ENCODE peak calls at places on chromosomes 13 and 19, in eight cellular contexts. K is glutamatergic neuron, S is tibial nerve, L is ovary, Z is fibroblast of lung, Q is progenitor cell of endocrine pancreas, I is choroid plexus epithelial cell, M is HFF-Myc. T is an unnamed sample.

GRCh38 chr13:35393886-35394285 is 82.6 kb downstream of the MAB21L1 start:
- DNase-seq in S (no peak), I (no peak), L (no peak), K (no peak), Z (no peak), M (no peak), Q (no peak), T (no peak)

GRCh38 chr13:77002590-77003190 is 10.8 kb downstream of the CLN5 start:
- DNase-seq in Q (no peak), I (peak), M (peak), K (no peak), Z (peak), L (no peak), S (no peak), T (no peak)

GRCh38 chr13:113291997-113292862 is 4.8 kb upstream of the LAMP1 start:
- DNase-seq in K (no peak), M (no peak), I (peak), S (no peak), Q (no peak), L (peak), Z (peak), T (no peak)

GRCh38 chr19:11191934-11192333 is 5.4 kb downstream of the KANK2 start:
- DNase-seq in M (no peak), K (no peak), L (no peak), S (no peak), I (no peak), Z (no peak), Q (no peak), T (no peak)

GRCh38 chr13:37715606-37716015 is 117.0 kb upstream of the POSTN start:
- DNase-seq in M (no peak), L (no peak), Q (no peak), S (no peak), I (peak), Z (peak), K (no peak), T (no peak)

GRCh38 chr13:46484561-46484960 is 68.4 kb upstream of the LRCH1 start:
- DNase-seq in I (peak), M (no peak), Q (no peak), Z (no peak), L (no peak), S (no peak), K (no peak), T (no peak)

GRCh38 chr13:95360464-95361097 is 59.3 kb upstream of the ABCC4 start:
- DNase-seq in L (no peak), I (no peak), Q (no peak), Z (peak), K (no peak), S (no peak), M (no peak), T (no peak)

GRCh38 chr13:45518525-45519235 is 53.9 kb downstream of the COG3 start:
- DNase-seq in Z (peak), S (no peak), I (peak), Q (no peak), K (no peak), M (no peak), L (no peak), T (no peak)

GRCh38 chr19:6026390-6026897 is 48.5 kb upstream of the RANBP3 start:
- DNase-seq in M (no peak), K (no peak), I (no peak), S (no peak), Z (no peak), L (no peak), Q (no peak), T (no peak)

GRCh38 chr19:36508325-36508724 is 19.0 kb upstream of the ZNF566 start:
- DNase-seq in S (no peak), L (no peak), Z (no peak), M (no peak), Q (no peak), K (no peak), I (no peak), T (no peak)

GRCh38 chr13:25766576-25766975 is 285.2 kb downstream of the SHISA2 start:
- DNase-seq in Q (no peak), I (no peak), Z (no peak), M (no peak), K (no peak), L (no peak), S (no peak), T (no peak)

GRCh38 chr13:85565652-85566051 is 233.6 kb downstream of the SLITRK6 start:
- DNase-seq in M (no peak), Q (no peak), K (no peak), Z (no peak), L (no peak), S (no peak), I (peak), T (no peak)

GRCh38 chr13:58583961-58584360 is 952.4 kb downstream of the PCDH17 start:
- DNase-seq in K (no peak), M (no peak), Z (peak), I (peak), L (no peak), S (no peak), Q (no peak), T (no peak)

GRCh38 chr13:30133976-30134375 is 173.4 kb downstream of the KATNAL1 start:
- DNase-seq in I (no peak), Q (no peak), S (no peak), K (no peak), M (no peak), L (no peak), Z (no peak), T (no peak)

GRCh38 chr19:8938576-8938975 is 71.6 kb downstream of the MUC16 start:
- DNase-seq in L (no peak), S (no peak), I (no peak), Q (no peak), M (no peak), Z (no peak), K (no peak), T (no peak)

GRCh38 chr13:98780451-98780850 is 28.0 kb upstream of the SLC15A1 start:
- DNase-seq in K (no peak), S (no peak), M (no peak), Q (no peak), L (no peak), Z (no peak), I (no peak), T (no peak)

GRCh38 chr13:92843549-92843948 is 383.1 kb upstream of the GPC6 start:
- DNase-seq in I (peak), L (no peak), Q (no peak), Z (peak), K (no peak), M (peak), S (no peak), T (no peak)

GRCh38 chr13:77975358-77976042 is 56.9 kb upstream of the EDNRB start:
- DNase-seq in I (no peak), L (no peak), K (no peak), Q (no peak), M (no peak), S (no peak), Z (no peak), T (no peak)

GRCh38 chr19:55939206-55939605 is 7.1 kb upstream of the NLRP13 start:
- DNase-seq in I (no peak), Z (no peak), L (no peak), M (no peak), K (no peak), S (no peak), Q (no peak), T (no peak)

GRCh38 chr13:92175330-92175729 is 776.9 kb downstream of the GPC5 start:
- DNase-seq in Q (no peak), L (peak), S (no peak), K (peak), Z (peak), I (peak), M (no peak), T (peak)

GRCh38 chr13:43424386-43424785 is 362.4 kb downstream of the ENOX1 start:
- DNase-seq in S (no peak), I (no peak), L (no peak), M (no peak), K (no peak), Q (no peak), Z (no peak), T (no peak)

GRCh38 chr19:15379996-15380647 is 535 bp upstream of the AKAP8 start:
- DNase-seq in L (no peak), Q (no peak), S (no peak), K (peak), Z (peak), I (peak), M (no peak), T (peak)
- TF ChIP-seq CTCF in L (no peak), Q (no peak), S (no peak), K (no peak), Z (no peak), I (no peak), M (no peak), T (peak)

GRCh38 chr19:34888091-34888490 is 38.6 kb upstream of the ZNF30 start:
- DNase-seq in S (no peak), L (no peak), K (no peak), Q (no peak), Z (no peak), M (no peak), I (no peak), T (no peak)
- TF ChIP-seq CTCF in S (no peak), L (no peak), K (no peak), Q (no peak), Z (no peak), M (no peak), I (no peak), T (no peak)

GRCh38 chr13:22736768-22737092 is 444.0 kb upstream of the SGCG start:
- DNase-seq in M (no peak), I (no peak), S (no peak), K (no peak), Q (no peak), Z (no peak), L (no peak), T (no peak)

GRCh38 chr13:22740264-22740663 is 440.5 kb upstream of the SGCG start:
- DNase-seq in Z (no peak), K (no peak), I (no peak), L (no peak), M (no peak), S (no peak), Q (no peak), T (no peak)

GRCh38 chr13:22736084-22736767 is 444.6 kb upstream of the SGCG start:
- DNase-seq in K (no peak), Z (no peak), M (no peak), L (no peak), S (no peak), Q (no peak), I (no peak), T (no peak)

GRCh38 chr13:22738357-22738756 is 442.4 kb upstream of the SGCG start:
- DNase-seq in K (no peak), M (no peak), S (no peak), L (no peak), I (no peak), Z (no peak), Q (no peak), T (no peak)

GRCh38 chr13:22735381-22735995 is 445.3 kb upstream of the SGCG start:
- DNase-seq in S (no peak), Z (no peak), I (no peak), L (no peak), K (no peak), Q (no peak), M (no peak), T (no peak)
- TF ChIP-seq CTCF in S (no peak), Z (peak), I (no peak), L (no peak), K (no peak), Q (no peak), M (no peak), T (no peak)

DNA sequence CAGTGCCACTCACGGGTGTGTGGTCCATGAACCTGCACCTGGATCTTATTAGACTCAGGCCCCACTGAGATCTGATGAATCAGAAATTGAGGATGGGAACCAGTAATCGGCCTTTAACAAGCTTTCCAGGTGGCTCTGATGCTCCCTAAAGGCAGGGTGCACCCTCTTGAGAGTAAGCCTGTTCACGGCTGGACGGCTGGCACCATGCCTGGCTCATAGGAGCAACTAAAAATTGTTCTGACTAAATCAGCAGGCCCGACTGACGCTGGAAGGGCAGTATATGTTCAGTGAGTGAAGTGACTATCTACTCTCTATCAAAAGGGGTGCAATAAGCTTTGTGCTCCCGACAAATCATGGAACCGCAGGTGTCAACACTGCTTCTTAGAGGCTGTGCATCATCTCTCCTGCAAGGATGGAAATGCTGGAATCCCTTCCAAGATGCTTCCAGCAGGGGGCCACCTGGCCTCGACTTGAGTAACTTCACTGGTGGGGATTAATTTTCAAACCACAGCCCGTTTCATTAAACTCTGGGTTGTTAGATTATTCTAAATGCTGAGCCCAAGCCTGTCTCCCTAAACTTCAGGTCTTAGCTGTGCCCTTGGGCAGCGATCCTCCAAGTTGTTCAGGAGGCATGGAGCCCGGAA is 28.4 kb downstream of the TMTC4 start:
- DNase-seq in I (peak), S (no peak), L (no peak), K (peak), M (no peak), Z (peak), Q (peak), T (no peak)
- TF ChIP-seq CTCF in I (peak), S (peak), L (no peak), K (peak), M (peak), Z (peak), Q (peak), T (no peak)

GRCh38 chr19:45011959-45012358 is 10.7 kb downstream of the RELB start:
- DNase-seq in I (no peak), S (no peak), K (no peak), Z (no peak), Q (no peak), M (no peak), L (no peak), T (no peak)
- TF ChIP-seq CTCF in I (no peak), S (no peak), K (no peak), Z (no peak), Q (no peak), M (no peak), L (no peak), T (no peak)

T was measured in GM13977.